ENCODE peak calls at places on chromosome 21, in eight cellular contexts. One of them, this sample, is unnamed.

GRCh38 chr21:32423320-32423719 is 10.8 kb downstream of the EVA1C start:
- DNase-seq in ovary: no peak
- DNase-seq in AG04450: peak; percentile 76
- DNase-seq in colonic mucosa: no peak
- DNase-seq in RWPE2: no peak
- DNase-seq in HL-60: no peak
- DNase-seq in heart right ventricle: no peak
- DNase-seq in stomach: no peak
- DNase-seq in this sample: peak; percentile 91

GRCh38 chr21:34688145-34688544 is 19.4 kb downstream of the CLIC6 start:
- DNase-seq in RWPE2: no peak
- DNase-seq in stomach: no peak
- DNase-seq in ovary: no peak
- DNase-seq in colonic mucosa: no peak
- DNase-seq in HL-60: no peak
- DNase-seq in AG04450: no peak
- DNase-seq in heart right ventricle: peak; percentile 38
- DNase-seq in this sample: peak; percentile 54

GRCh38 chr21:28016571-28016970 is 976.1 kb downstream of the LTN1 start:
- DNase-seq in heart right ventricle: no peak
- DNase-seq in AG04450: no peak
- DNase-seq in stomach: no peak
- DNase-seq in RWPE2: no peak
- DNase-seq in ovary: no peak
- DNase-seq in colonic mucosa: no peak
- DNase-seq in HL-60: no peak
- DNase-seq in this sample: no peak

GRCh38 chr21:46667191-46667734 is 31.8 kb downstream of the PRMT2 start:
- DNase-seq in HL-60: peak; percentile 26
- DNase-seq in ovary: no peak
- DNase-seq in RWPE2: no peak
- DNase-seq in AG04450: no peak
- DNase-seq in heart right ventricle: no peak
- DNase-seq in colonic mucosa: no peak
- DNase-seq in stomach: no peak
- DNase-seq in this sample: peak; percentile 43

GRCh38 chr21:43811262-43812105 is 22.1 kb downstream of the RRP1 start:
- DNase-seq in heart right ventricle: no peak
- DNase-seq in HL-60: no peak
- DNase-seq in colonic mucosa: no peak
- DNase-seq in RWPE2: no peak
- DNase-seq in AG04450: no peak
- DNase-seq in ovary: no peak
- DNase-seq in stomach: no peak
- DNase-seq in this sample: no peak

GRCh38 chr21:15028186-15028585 is 36.6 kb downstream of the NRIP1 start:
- DNase-seq in colonic mucosa: no peak
- DNase-seq in HL-60: peak; percentile 10
- DNase-seq in RWPE2: no peak
- DNase-seq in AG04450: no peak
- DNase-seq in ovary: no peak
- DNase-seq in heart right ventricle: no peak
- DNase-seq in stomach: no peak
- DNase-seq in this sample: no peak

GRCh38 chr21:44708213-44708865 is 3.0 kb downstream of the TSPEAR start:
- DNase-seq in HL-60: no peak
- DNase-seq in heart right ventricle: no peak
- DNase-seq in AG04450: no peak
- DNase-seq in colonic mucosa: peak; percentile 13
- DNase-seq in stomach: peak; percentile 19
- DNase-seq in RWPE2: peak; percentile 40
- DNase-seq in ovary: no peak
- DNase-seq in this sample: no peak

GRCh38 chr21:27261676-27262075 is 294.8 kb upstream of the ADAMTS5 start:
- DNase-seq in stomach: no peak
- DNase-seq in heart right ventricle: no peak
- DNase-seq in AG04450: no peak
- DNase-seq in RWPE2: no peak
- DNase-seq in HL-60: no peak
- DNase-seq in colonic mucosa: no peak
- DNase-seq in ovary: no peak
- DNase-seq in this sample: no peak

GRCh38 chr21:26686278-26686677 is 113.2 kb upstream of the CYYR1 start:
- DNase-seq in ovary: no peak
- DNase-seq in heart right ventricle: no peak
- DNase-seq in AG04450: no peak
- DNase-seq in RWPE2: no peak
- DNase-seq in stomach: no peak
- DNase-seq in colonic mucosa: no peak
- DNase-seq in HL-60: peak; percentile 52
- DNase-seq in this sample: peak; percentile 37

DNA sequence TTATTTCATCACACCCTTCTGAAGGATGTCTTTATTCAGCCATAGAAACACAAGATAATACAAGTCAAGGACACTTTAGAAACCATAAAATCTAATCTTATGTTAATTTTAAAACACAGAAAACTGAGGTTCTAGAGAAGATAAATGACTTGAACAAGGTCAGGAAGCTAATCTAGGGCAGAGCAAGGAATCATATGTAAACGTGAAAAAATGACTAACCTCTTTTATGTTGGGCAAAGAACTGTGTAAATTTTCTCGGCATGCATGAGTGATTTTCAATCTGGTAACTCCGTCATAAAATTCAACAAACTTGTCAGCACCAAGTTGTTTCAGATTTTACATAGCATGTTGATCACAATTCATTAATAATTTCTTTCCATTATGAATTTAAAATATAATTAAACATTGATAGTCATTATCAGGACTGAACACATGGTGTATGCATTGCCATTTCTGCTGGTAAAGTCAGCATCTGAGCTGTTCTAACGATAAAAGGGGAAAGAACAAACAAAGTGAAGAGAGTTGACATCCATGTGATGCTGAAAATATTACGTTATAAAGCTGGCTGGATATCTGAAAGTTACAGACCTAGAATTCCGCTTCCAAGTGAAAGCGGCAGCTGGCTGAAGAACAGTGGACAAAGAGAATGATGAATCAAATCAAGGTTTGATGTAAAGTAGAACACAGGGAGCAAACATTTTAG is 1037.4 kb upstream of the TMPRSS15 start:
- DNase-seq in heart right ventricle: no peak
- DNase-seq in HL-60: no peak
- DNase-seq in ovary: no peak
- DNase-seq in AG04450: no peak
- DNase-seq in colonic mucosa: no peak
- DNase-seq in stomach: no peak
- DNase-seq in RWPE2: no peak
- DNase-seq in this sample: no peak
- H3K27ac ChIP-seq in heart right ventricle: no peak overlapping the region
- H3K27ac ChIP-seq in HL-60: no peak overlapping the region
- H3K27ac ChIP-seq in ovary: no peak overlapping the region
- H3K27ac ChIP-seq in AG04450: no peak overlapping the region
- H3K27ac ChIP-seq in colonic mucosa: no peak overlapping the region
- H3K27ac ChIP-seq in stomach: no peak overlapping the region
- H3K27ac ChIP-seq in RWPE2: no peak overlapping the region
- H3K27ac ChIP-seq in this sample: no peak overlapping the region

GRCh38 chr21:42635848-42636534 is 17.4 kb upstream of the PDE9A start:
- DNase-seq in HL-60: no peak
- DNase-seq in heart right ventricle: no peak
- DNase-seq in colonic mucosa: no peak
- DNase-seq in ovary: no peak
- DNase-seq in stomach: no peak
- DNase-seq in RWPE2: no peak
- DNase-seq in AG04450: no peak
- DNase-seq in this sample: no peak
- H3K27ac ChIP-seq in HL-60: no peak overlapping the region
- H3K27ac ChIP-seq in heart right ventricle: no peak overlapping the region
- H3K27ac ChIP-seq in colonic mucosa: no peak overlapping the region
- H3K27ac ChIP-seq in ovary: no peak overlapping the region
- H3K27ac ChIP-seq in stomach: no peak overlapping the region
- H3K27ac ChIP-seq in RWPE2: peak overlapping the region; percentile 60
- H3K27ac ChIP-seq in AG04450: no peak overlapping the region
- H3K27ac ChIP-seq in this sample: peak overlapping the region; percentile 44

GRCh38 chr21:17611414-17612022 is 1.2 kb downstream of the BTG3 start:
- DNase-seq in ovary: peak; percentile 89
- DNase-seq in heart right ventricle: peak; percentile 81
- DNase-seq in stomach: peak; percentile 86
- DNase-seq in colonic mucosa: peak; percentile 89
- DNase-seq in RWPE2: peak; percentile 65
- DNase-seq in AG04450: peak; percentile 77
- DNase-seq in HL-60: peak; percentile 46
- DNase-seq in this sample: peak; percentile 97
- H3K27ac ChIP-seq in ovary: peak overlapping the region; percentile 84
- H3K27ac ChIP-seq in heart right ventricle: peak overlapping the region; percentile 85
- H3K27ac ChIP-seq in stomach: peak overlapping the region; percentile 93
- H3K27ac ChIP-seq in colonic mucosa: peak overlapping the region; percentile 78
- H3K27ac ChIP-seq in RWPE2: peak overlapping the region; percentile 40
- H3K27ac ChIP-seq in AG04450: peak overlapping the region; percentile 86
- H3K27ac ChIP-seq in HL-60: peak overlapping the region; percentile 32
- H3K27ac ChIP-seq in this sample: peak overlapping the region; percentile 80

GRCh38 chr21:42523211-42523610 is 9.6 kb downstream of the SLC37A1 start:
- DNase-seq in heart right ventricle: no peak
- DNase-seq in AG04450: no peak
- DNase-seq in RWPE2: no peak
- DNase-seq in HL-60: no peak
- DNase-seq in colonic mucosa: no peak
- DNase-seq in ovary: no peak
- DNase-seq in stomach: no peak
- DNase-seq in this sample: no peak
- H3K27ac ChIP-seq in heart right ventricle: no peak overlapping the region
- H3K27ac ChIP-seq in AG04450: no peak overlapping the region
- H3K27ac ChIP-seq in RWPE2: no peak overlapping the region
- H3K27ac ChIP-seq in HL-60: no peak overlapping the region
- H3K27ac ChIP-seq in colonic mucosa: peak overlapping the region; percentile 82
- H3K27ac ChIP-seq in ovary: no peak overlapping the region
- H3K27ac ChIP-seq in stomach: peak overlapping the region; percentile 91
- H3K27ac ChIP-seq in this sample: no peak overlapping the region

This sample was measured in GM23248.